ENCODE peak calls at places on chromosomes 16 and 17, in nine cellular contexts. W is ecto neural progenitor cell; T is midbrain; M is HEK293T; P is Kasumi-1; H is Caki2; L is activated CD4-positive, alpha-beta memory T cell treated with anti-CD3 and anti-CD28 coated beads for 36 hours; N is left lung; I is frontal cortex. K is an unnamed sample.

GRCh38 chr16:30948087-30948955 is 547 bp upstream of the ORAI3 start:
- DNase-seq in W (peak), T (peak), M (peak), P (no peak), H (peak), L (peak), N (peak), I (peak), K (peak)

GRCh38 chr16:71499775-71500364 is 10.7 kb upstream of the ZNF19 start:
- DNase-seq in W (peak), T (peak), M (peak), P (peak), H (peak), L (peak), N (no peak), I (peak), K (peak)

GRCh38 chr17:37490638-37491614 is 1.2 kb downstream of the DUSP14 start:
- DNase-seq in W (no peak), T (no peak), M (peak), P (peak), H (peak), L (peak), N (no peak), I (peak), K (no peak)

GRCh38 chr17:7293131-7293557 is 1.3 kb downstream of the YBX2 start:
- DNase-seq in W (no peak), T (no peak), M (no peak), P (no peak), H (no peak), L (no peak), N (no peak), I (no peak), K (no peak)

GRCh38 chr16:14529010-14529669 is 100.9 kb downstream of the PARN start:
- DNase-seq in W (peak), T (peak), M (peak), P (peak), H (peak), L (peak), N (no peak), I (peak), K (peak)

GRCh38 chr17:29617125-29617480 is 5.6 kb downstream of the CORO6 start:
- DNase-seq in W (peak), T (peak), M (no peak), P (peak), H (no peak), L (peak), N (peak), I (peak), K (peak)

GRCh38 chr17:48294989-48295892 is 134.8 kb downstream of the SKAP1 start:
- DNase-seq in W (no peak), T (no peak), M (no peak), P (peak), H (no peak), L (no peak), N (no peak), I (no peak), K (no peak)

GRCh38 chr17:64572682-64573154 is 65.9 kb downstream of the CEP95 start:
- DNase-seq in W (no peak), T (no peak), M (no peak), P (no peak), H (peak), L (no peak), N (no peak), I (no peak), K (no peak)

GRCh38 chr16:4354512-4355409 is 3.6 kb upstream of the PAM16 start:
- DNase-seq in W (no peak), T (no peak), M (no peak), P (no peak), H (no peak), L (no peak), N (peak), I (no peak), K (no peak)

GRCh38 chr17:46962374-46962790 is 16.7 kb downstream of the RPRML start:
- DNase-seq in W (no peak), T (no peak), M (no peak), P (no peak), H (no peak), L (no peak), N (no peak), I (no peak), K (no peak)

GRCh38 chr16:16042076-16042475 is 92.7 kb downstream of the ABCC1 start:
- DNase-seq in W (no peak), T (no peak), M (no peak), P (no peak), H (no peak), L (no peak), N (no peak), I (no peak), K (no peak)

GRCh38 chr17:76567634-76568432 is 17.8 kb downstream of the ST6GALNAC2 start:
- DNase-seq in W (no peak), T (no peak), M (no peak), P (peak), H (no peak), L (no peak), N (no peak), I (no peak), K (no peak)

GRCh38 chr17:64385187-64386083 is 5.2 kb downstream of the PECAM1 start:
- DNase-seq in W (no peak), T (no peak), M (no peak), P (peak), H (peak), L (peak), N (no peak), I (no peak), K (no peak)

GRCh38 chr16:79767597-79768280 is 167.2 kb upstream of the MAF start:
- DNase-seq in W (peak), T (peak), M (no peak), P (no peak), H (no peak), L (no peak), N (no peak), I (no peak), K (no peak)

GRCh38 chr16:48494742-48495141 is 109.5 kb upstream of the SIAH1 start:
- DNase-seq in W (no peak), T (no peak), M (no peak), P (no peak), H (no peak), L (no peak), N (no peak), I (no peak), K (no peak)

GRCh38 chr16:4347010-4347409 is 4.1 kb downstream of the PAM16 start:
- DNase-seq in W (no peak), T (no peak), M (no peak), P (no peak), H (no peak), L (no peak), N (no peak), I (no peak), K (no peak)

GRCh38 chr17:4049546-4049945 is 85.3 kb upstream of the ATP2A3 start:
- DNase-seq in W (no peak), T (no peak), M (no peak), P (no peak), H (no peak), L (no peak), N (no peak), I (no peak), K (no peak)

GRCh38 chr16:55664786-55665407 is 9.1 kb downstream of the SLC6A2 start:
- DNase-seq in W (no peak), T (no peak), M (no peak), P (no peak), H (no peak), L (no peak), N (no peak), I (no peak), K (no peak)

GRCh38 chr16:521381-522210 is 5.9 kb upstream of the CAPN15 start:
- DNase-seq in W (no peak), T (no peak), M (no peak), P (no peak), H (no peak), L (no peak), N (no peak), I (no peak), K (no peak)

GRCh38 chr17:58265902-58266875 is 14.5 kb downstream of the MPO start:
- DNase-seq in W (no peak), T (no peak), M (no peak), P (no peak), H (no peak), L (no peak), N (no peak), I (no peak), K (no peak)

GRCh38 chr16:51556694-51557327 is 405.7 kb upstream of the SALL1 start:
- DNase-seq in W (no peak), T (no peak), M (peak), P (no peak), H (no peak), L (no peak), N (no peak), I (no peak), K (no peak)

GRCh38 chr16:66204761-66205160 is 161.7 kb upstream of the CDH5 start:
- DNase-seq in W (no peak), T (no peak), M (no peak), P (no peak), H (no peak), L (no peak), N (no peak), I (no peak), K (no peak)

GRCh38 chr17:47703191-47703591 is 9.2 kb downstream of the TBKBP1 start:
- DNase-seq in W (no peak), T (no peak), M (no peak), P (peak), H (no peak), L (peak), N (no peak), I (no peak), K (no peak)

GRCh38 chr17:45273551-45273957 is 11.7 kb upstream of the SPATA32 start:
- DNase-seq in W (no peak), T (no peak), M (no peak), P (no peak), H (no peak), L (no peak), N (peak), I (no peak), K (no peak)

GRCh38 chr16:22424161-22424937 is 49.9 kb upstream of the CDR2 start:
- DNase-seq in W (no peak), T (peak), M (no peak), P (no peak), H (no peak), L (no peak), N (no peak), I (no peak), K (no peak)

GRCh38 chr17:15341385-15341849 is at the start of gene TEKT3:
- DNase-seq in W (peak), T (peak), M (peak), P (no peak), H (peak), L (peak), N (peak), I (peak), K (no peak)

GRCh38 chr16:83494459-83494858 is 313.3 kb upstream of the HSBP1 start:
- DNase-seq in W (no peak), T (no peak), M (no peak), P (no peak), H (no peak), L (no peak), N (no peak), I (no peak), K (no peak)

GRCh38 chr16:82881517-82881916 is 254.7 kb downstream of the CDH13 start:
- DNase-seq in W (no peak), T (no peak), M (no peak), P (no peak), H (no peak), L (no peak), N (no peak), I (no peak), K (no peak)

GRCh38 chr16:66309-67182 is 5.9 kb downstream of the RHBDF1 start:
- DNase-seq in W (no peak), T (no peak), M (no peak), P (no peak), H (no peak), L (no peak), N (peak), I (no peak), K (no peak)